ENCODE peak calls at places on chromosomes 2 and 18, in five cellular contexts. K, U, E, L and Y are unnamed samples.

GRCh38 chr2:159140070-159140774 is 146.3 kb downstream of the WDSUB1 start:
- DNase-seq in L (no peak), E (no peak), U (no peak), K (no peak), Y (no peak)

GRCh38 chr18:50286391-50287027 is 983 bp downstream of the CXXC1 start:
- DNase-seq in L (peak), E (no peak), K (no peak), U (peak), Y (peak)

GRCh38 chr2:32330136-32330535 is 26.7 kb upstream of the BIRC6 start:
- DNase-seq in L (no peak), K (no peak), U (no peak), E (no peak), Y (no peak)

GRCh38 chr2:165348441-165348840 is 109.2 kb downstream of the SCN2A start:
- DNase-seq in K (no peak), U (no peak), L (no peak), E (no peak), Y (no peak)

GRCh38 chr2:3222636-3223035 is 155.0 kb downstream of the EIPR1 start:
- DNase-seq in E (no peak), L (no peak), K (no peak), U (peak), Y (no peak)

GRCh38 chr2:143928184-143928583 is 591.7 kb downstream of the ZEB2 start:
- DNase-seq in U (no peak), E (no peak), K (no peak), L (no peak), Y (no peak)

GRCh38 chr2:207477896-207478295 is 51.9 kb upstream of the CREB1 start:
- DNase-seq in U (no peak), K (no peak), L (no peak), E (no peak), Y (no peak)

GRCh38 chr2:214706986-214707385 is 102.5 kb downstream of the BARD1 start:
- DNase-seq in L (no peak), K (no peak), E (no peak), U (no peak), Y (no peak)

GRCh38 chr18:47883771-47884413 is 46.6 kb downstream of the SMAD2 start:
- DNase-seq in K (no peak), L (peak), E (no peak), U (no peak), Y (no peak)

GRCh38 chr2:203396667-203397066 is 68.5 kb downstream of the ABI2 start:
- DNase-seq in K (no peak), L (no peak), U (no peak), E (no peak), Y (no peak)

GRCh38 chr2:168186452-168186851 is 60.9 kb downstream of the STK39 start:
- DNase-seq in U (no peak), E (no peak), K (no peak), L (no peak), Y (no peak)

GRCh38 chr2:25161055-25161781 is 7.2 kb downstream of the POMC start:
- DNase-seq in E (no peak), L (peak), U (peak), K (no peak), Y (peak)